ENCODE peak calls at places on chromosomes 13 and 19, in five cellular contexts. O, Y, Q, P and B are unnamed samples.

GRCh38 chr19:14614099-14614412 is 31.2 kb downstream of the CLEC17A start:
- DNase-seq in Y (peak), Q (no peak), P (no peak), O (no peak), B (no peak)

GRCh38 chr19:56170261-56170660 is 5.5 kb upstream of the GALP start:
- DNase-seq in Y (no peak), Q (no peak), P (no peak), O (no peak), B (peak)

GRCh38 chr19:42206871-42207755 is 10.4 kb downstream of the DEDD2 start:
- DNase-seq in O (no peak), Y (no peak), Q (peak), P (no peak), B (peak)

GRCh38 chr13:74573654-74574053 is 439.4 kb upstream of the KLF12 start:
- DNase-seq in Y (no peak), O (no peak), P (no peak), Q (no peak), B (no peak)

GRCh38 chr13:105346141-105346766 is 1189.2 kb downstream of the EFNB2 start:
- DNase-seq in O (no peak), Q (peak), P (no peak), Y (no peak), B (peak)

GRCh38 chr13:94550030-94550738 is 45.8 kb downstream of the TGDS start:
- DNase-seq in Y (no peak), Q (peak), P (no peak), O (no peak), B (no peak)

GRCh38 chr13:95254341-95254740 is 46.9 kb downstream of the ABCC4 start:
- DNase-seq in Q (no peak), O (no peak), P (no peak), Y (no peak), B (no peak)

GRCh38 chr19:47725759-47726401 is 12.7 kb downstream of the EHD2 start:
- DNase-seq in P (no peak), Q (no peak), O (no peak), Y (no peak), B (no peak)

GRCh38 chr13:83499286-83499685 is 383.0 kb downstream of the SLITRK1 start:
- DNase-seq in O (no peak), Y (no peak), Q (no peak), P (no peak), B (peak)

GRCh38 chr13:75145926-75146325 is 336.0 kb downstream of the TBC1D4 start:
- DNase-seq in Y (no peak), P (no peak), O (no peak), Q (peak), B (no peak)

GRCh38 chr19:11346104-11346940 is at the start of the genes CCDC159 and TMEM205:
- DNase-seq in O (peak), Q (peak), P (peak), Y (peak), B (peak)

GRCh38 chr13:114026128-114026880 is 52.4 kb upstream of the C13orf46 start:
- DNase-seq in P (no peak), Q (no peak), Y (no peak), O (no peak), B (no peak)

GRCh38 chr19:4042731-4043082 is 24.0 kb downstream of the ZBTB7A start:
- DNase-seq in P (no peak), O (no peak), Q (no peak), Y (no peak), B (no peak)

GRCh38 chr13:72959643-72960042 is 99.2 kb upstream of the KLF5 start:
- DNase-seq in Q (no peak), O (no peak), P (no peak), Y (no peak), B (peak)

GRCh38 chr13:46489586-46490023 is 63.4 kb upstream of the LRCH1 start:
- DNase-seq in Y (no peak), P (peak), O (no peak), Q (peak), B (peak)

GRCh38 chr19:43605875-43606568 is 5.9 kb upstream of the SRRM5 start:
- DNase-seq in P (no peak), Q (no peak), Y (no peak), O (no peak), B (no peak)

GRCh38 chr13:68522184-68522583 is 1292.0 kb upstream of the PCDH9 start:
- DNase-seq in Q (no peak), O (no peak), Y (no peak), P (no peak), B (no peak)

GRCh38 chr13:111418101-111418500 is 97.7 kb downstream of the TEX29 start:
- DNase-seq in P (no peak), Y (no peak), Q (no peak), O (no peak), B (no peak)

GRCh38 chr13:50810998-50811397 is 32.5 kb downstream of the DLEU7 start:
- DNase-seq in P (no peak), O (no peak), Y (peak), Q (no peak), B (no peak)

DNA sequence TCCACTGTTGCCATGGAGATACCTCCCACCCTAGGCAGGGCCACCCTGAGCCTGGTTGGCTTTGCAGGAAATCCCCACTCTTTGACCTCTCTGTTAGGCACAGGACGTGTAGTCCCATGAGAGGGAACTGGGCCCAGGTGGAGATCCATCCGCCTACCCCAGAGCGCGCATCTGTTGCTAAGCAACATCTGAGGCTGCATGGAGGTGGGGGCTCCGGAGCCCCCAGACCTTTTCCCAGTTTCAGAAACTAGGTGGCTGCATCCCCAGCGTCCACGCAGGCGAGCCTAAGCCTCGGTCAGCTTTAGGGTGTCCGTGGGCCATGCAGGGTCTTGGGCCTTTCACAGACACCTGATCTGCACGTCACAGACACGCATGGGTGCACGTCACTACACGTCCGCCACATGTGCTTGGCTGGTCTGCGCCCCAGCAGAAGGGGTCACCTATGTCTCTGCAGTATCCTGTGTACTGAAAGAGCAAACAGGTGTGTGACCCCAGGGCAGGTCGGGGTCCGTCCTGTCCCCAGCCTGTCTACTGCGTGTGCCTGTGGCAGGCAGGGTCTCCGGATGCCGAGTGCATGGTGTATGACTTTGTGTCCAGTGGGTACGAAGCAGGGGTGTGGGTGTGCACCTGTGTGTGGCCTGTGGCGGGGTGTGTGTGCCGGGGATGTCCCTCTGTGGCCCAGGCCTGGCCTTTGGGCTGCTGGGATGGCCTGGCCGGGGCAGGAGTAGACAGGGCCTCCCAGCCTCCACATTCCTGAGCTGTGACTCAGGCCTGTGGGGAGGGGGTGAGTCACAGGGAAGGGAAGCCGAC is 4.1 kb upstream of the CIRBP start:
- DNase-seq in Y (peak), P (no peak), Q (peak), O (peak), B (peak)
- H3K4me3 ChIP-seq in Y (peak), P (peak), Q (no peak), O (no peak), B (no peak)

GRCh38 chr19:45804959-45805230 is 10.2 kb downstream of the RSPH6A start:
- DNase-seq in Y (no peak), O (no peak), P (no peak), Q (no peak), B (no peak)
- TF ChIP-seq CTCF in Y (no peak), O (no peak), P (no peak), Q (no peak), B (no peak)

DNA sequence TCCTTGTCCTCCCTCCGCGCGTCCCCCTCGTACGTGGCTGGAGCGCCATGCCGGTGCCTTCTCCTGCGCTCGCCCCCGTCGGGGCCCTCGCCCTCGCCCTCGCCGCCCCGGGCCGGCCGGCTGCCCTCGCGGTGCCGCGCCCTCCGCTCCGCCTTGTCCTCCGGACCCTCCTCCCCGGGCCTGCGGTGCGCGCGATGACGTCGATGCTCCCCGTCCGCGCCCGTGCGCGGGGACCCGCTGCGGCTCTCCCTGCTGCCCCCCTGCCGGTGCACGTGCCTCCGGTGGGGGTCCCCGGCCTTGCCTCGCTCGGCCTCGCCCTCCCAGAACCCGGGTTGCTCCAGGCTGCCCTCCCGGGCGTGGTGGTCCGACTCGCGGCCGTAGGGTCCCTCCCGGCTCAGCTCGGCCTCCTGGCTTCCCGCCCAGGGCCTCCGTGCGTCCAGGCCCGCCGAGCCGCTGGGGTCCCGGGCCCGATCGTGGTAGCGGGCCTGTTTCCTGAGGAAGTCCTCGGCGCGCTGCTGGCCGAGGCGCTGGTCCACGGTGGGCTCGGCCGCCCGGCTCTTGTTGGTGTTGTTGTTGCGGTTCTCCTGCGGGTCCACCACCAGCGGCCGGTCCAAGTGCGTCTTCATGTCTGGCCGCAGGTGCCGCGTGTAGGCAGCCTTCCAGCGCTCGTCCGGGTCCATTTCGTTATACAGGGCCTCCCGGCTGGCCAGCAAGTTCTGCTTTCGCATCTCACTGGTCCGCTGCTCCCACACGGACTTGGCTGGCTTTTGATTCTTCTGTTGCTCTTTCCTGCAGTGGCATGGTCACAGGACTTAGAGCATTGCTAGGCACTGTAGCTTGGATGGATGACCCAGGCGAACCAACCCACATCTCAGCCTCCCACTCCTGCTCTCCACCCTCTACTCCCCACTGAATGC is 148.6 kb downstream of the IER2 start:
- DNase-seq in Q (no peak), P (no peak), O (no peak), Y (no peak), B (no peak)
- H3K4me3 ChIP-seq in Q (no peak), P (peak), O (no peak), Y (no peak), B (no peak)

GRCh38 chr13:30355405-30355741 is 48.0 kb upstream of the KATNAL1 start:
- DNase-seq in P (no peak), Q (no peak), Y (peak), O (no peak), B (no peak)
- TF ChIP-seq CTCF in P (no peak), Q (peak), Y (peak), O (no peak), B (peak)

GRCh38 chr19:7202888-7203287 is 91.3 kb downstream of the INSR start:
- DNase-seq in P (no peak), O (no peak), Y (no peak), Q (no peak), B (no peak)
- H3K4me3 ChIP-seq in P (no peak), O (no peak), Y (no peak), Q (no peak), B (no peak)

DNA sequence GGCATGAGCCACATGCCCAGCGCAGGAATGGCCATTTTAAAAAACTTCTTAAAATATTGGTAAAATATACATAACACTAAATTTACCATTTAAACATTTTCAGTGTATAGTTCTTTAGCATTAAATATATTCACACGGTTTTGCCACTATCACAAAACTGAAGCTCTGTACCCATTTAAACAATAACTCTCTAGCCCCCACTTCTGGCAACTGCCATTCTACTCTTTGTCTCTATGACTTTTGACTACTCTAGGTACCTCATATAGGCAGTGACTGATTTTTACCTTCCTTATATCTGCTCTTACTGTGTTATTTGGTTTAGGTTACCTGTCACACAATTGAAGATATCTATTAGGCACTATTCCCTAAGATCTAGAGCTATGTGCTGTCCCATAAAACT is 2.3 kb upstream of the KBTBD7 start:
- DNase-seq in Q (no peak), P (no peak), Y (no peak), O (no peak), B (no peak)
- TF ChIP-seq CTCF in Q (peak), P (no peak), Y (peak), O (no peak), B (peak)

GRCh38 chr19:38308006-38308766 is 4.1 kb downstream of the C19orf33 start:
- DNase-seq in P (no peak), Y (no peak), Q (no peak), O (no peak), B (no peak)
- H3K4me3 ChIP-seq in P (no peak), Y (no peak), Q (no peak), O (no peak), B (no peak)

DNA sequence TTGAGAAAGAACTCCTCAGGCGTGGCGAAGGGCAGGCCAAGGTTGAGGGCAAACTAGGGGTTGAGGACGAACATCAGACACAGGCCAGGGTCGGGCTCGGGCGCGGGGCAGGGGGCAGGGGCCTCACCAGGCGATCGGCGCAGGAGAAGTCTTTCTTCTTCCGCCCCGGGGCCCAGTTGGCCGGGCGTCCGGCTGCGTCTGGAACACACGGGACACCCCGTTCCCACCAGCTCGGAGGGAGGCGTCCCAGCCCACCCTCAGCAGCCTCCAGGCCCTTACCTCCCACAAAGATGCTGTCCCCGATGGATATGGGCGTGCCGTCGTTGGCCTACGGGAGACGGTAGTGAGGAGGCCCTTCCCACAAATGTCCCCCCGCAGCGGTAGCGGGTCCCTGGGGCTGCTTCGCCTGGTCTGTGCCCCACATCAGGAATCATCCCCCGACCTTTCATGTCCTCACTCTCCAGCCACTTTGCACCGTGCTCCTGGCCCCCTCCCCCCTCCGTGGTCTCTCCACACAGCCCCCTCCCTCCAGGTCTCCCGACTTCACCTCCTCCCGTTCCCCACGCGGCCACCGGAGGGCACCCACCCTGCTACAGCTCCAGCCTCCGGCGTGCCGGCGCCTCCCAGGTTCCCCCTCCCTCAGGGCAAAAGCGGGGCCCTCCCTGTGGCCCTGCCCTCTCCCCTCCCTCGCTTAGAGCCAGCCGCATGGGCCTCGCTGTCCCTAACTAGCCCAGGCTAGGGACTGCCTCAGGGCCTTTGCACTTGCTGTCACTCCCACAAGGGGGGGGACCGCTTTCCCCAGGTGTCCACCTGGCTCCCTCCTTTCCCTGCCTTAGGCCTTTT is 4.7 kb downstream of the PNKP start:
- DNase-seq in Q (no peak), O (peak), P (no peak), Y (peak), B (no peak)
- TF ChIP-seq CTCF in Q (peak), O (peak), P (no peak), Y (peak), B (peak)

DNA sequence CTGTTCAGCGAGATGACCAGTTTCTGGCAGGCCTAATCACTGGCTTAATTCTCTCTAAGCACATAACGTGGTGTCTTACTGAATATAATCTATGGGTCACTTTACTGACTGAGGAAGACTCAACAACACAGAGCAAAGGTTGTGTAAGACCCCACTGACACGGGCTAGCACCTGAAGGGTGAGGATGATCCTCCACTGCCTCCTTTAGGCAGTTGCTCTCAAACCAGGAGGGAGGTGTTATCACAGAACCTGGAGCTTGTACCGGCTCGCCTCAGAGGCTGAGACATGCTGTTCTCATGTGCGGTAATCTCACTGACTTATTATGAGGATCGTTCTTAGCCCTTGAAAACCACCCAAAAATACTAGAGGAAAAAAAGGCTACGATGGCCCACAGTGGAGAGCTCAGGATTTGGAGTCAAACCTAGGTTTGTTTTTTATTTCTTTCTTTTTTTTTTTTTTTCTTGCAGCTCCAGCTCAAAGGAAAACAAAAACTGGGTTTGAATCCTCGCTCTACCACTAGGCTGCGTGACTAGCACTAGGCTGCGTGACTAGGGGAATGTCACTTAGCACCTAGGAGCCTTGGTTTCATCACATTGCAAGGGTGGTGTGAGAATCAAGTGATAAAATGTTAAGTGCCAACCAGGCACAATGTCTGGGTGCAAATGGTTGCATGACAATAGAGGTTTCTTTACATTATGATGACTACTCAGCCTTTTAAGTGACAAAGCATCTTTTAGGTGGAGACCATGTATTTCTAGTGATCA is 28.1 kb downstream of the RCBTB2 start:
- DNase-seq in P (no peak), Q (no peak), Y (peak), O (no peak), B (no peak)
- H3K4me3 ChIP-seq in P (no peak), Q (no peak), Y (no peak), O (no peak), B (no peak)